ENCODE peak calls at places on chromosomes 4 and X, in nine cellular contexts. H is testis; Z is adipocyte; E is CD4-positive, alpha-beta memory T cell; A is aorta; U is mucosa of descending colon; B is neural progenitor cell; L is stomach; Q is psoas muscle. O is an unnamed sample.

GRCh38 chrX:75421688-75422087 is 101.1 kb downstream of the ZDHHC15 start:
- DNase-seq in H (no peak), Z (no peak), E (no peak), A (no peak), U (no peak), B (no peak), L (no peak), Q (no peak), O (no peak)

GRCh38 chrX:119605739-119606507 is at the start of gene NKRF:
- DNase-seq in H (peak; percentile 94), Z (peak; percentile 94), E (peak; percentile 94), A (peak; percentile 96), U (peak; percentile 95), B (peak; percentile 92), L (peak; percentile 93), Q (peak; percentile 92), O (peak; percentile 92)

GRCh38 chrX:1099146-1099770 is 113.2 kb downstream of the CRLF2 start:
- DNase-seq in H (no peak), Z (no peak), E (no peak), A (peak; percentile 55), U (no peak), B (no peak), L (no peak), Q (no peak), O (peak; percentile 23)

GRCh38 chrX:135931644-135932487 is 38.4 kb downstream of the SAGE1 start:
- DNase-seq in H (peak; percentile 54), Z (peak; percentile 66), E (no peak), A (no peak), U (peak; percentile 53), B (peak; percentile 64), L (peak; percentile 64), Q (peak; percentile 25), O (peak; percentile 63)

GRCh38 chr4:41569957-41570356 is 32.0 kb downstream of the LIMCH1 start:
- DNase-seq in H (no peak), Z (no peak), E (no peak), A (no peak), U (no peak), B (peak; percentile 8), L (no peak), Q (peak; percentile 14), O (no peak)

GRCh38 chrX:15356444-15356843 is 21.1 kb upstream of the PIGA start:
- DNase-seq in H (no peak), Z (peak; percentile 83), E (no peak), A (no peak), U (no peak), B (no peak), L (no peak), Q (no peak), O (no peak)

GRCh38 chr4:23038626-23039245 is 346.0 kb downstream of the GBA3 start:
- DNase-seq in H (no peak), Z (no peak), E (no peak), A (no peak), U (no peak), B (no peak), L (no peak), Q (no peak), O (no peak)

GRCh38 chrX:56729152-56729557 is at the start of gene NBDY:
- DNase-seq in H (peak; percentile 77), Z (peak; percentile 65), E (peak; percentile 62), A (peak; percentile 75), U (peak; percentile 61), B (peak; percentile 62), L (peak; percentile 33), Q (peak; percentile 16), O (peak; percentile 23)

GRCh38 chr4:144615182-144615581 is 30.8 kb upstream of the HHIP start:
- DNase-seq in H (no peak), Z (no peak), E (no peak), A (no peak), U (no peak), B (no peak), L (no peak), Q (no peak), O (no peak)

GRCh38 chr4:98204236-98204553 is 57.0 kb upstream of the RAP1GDS1 start:
- DNase-seq in H (no peak), Z (no peak), E (no peak), A (no peak), U (no peak), B (no peak), L (no peak), Q (no peak), O (no peak)

GRCh38 chrX:108323751-108324150 is 114.5 kb downstream of the COL4A6 start:
- DNase-seq in H (no peak), Z (peak; percentile 21), E (no peak), A (no peak), U (no peak), B (no peak), L (no peak), Q (no peak), O (no peak)

GRCh38 chr4:101393256-101393655 is 45.9 kb upstream of the PPP3CA start:
- DNase-seq in H (no peak), Z (peak; percentile 59), E (no peak), A (no peak), U (no peak), B (no peak), L (no peak), Q (no peak), O (no peak)

GRCh38 chr4:19711871-19712270 is 539.8 kb upstream of the SLIT2 start:
- DNase-seq in H (no peak), Z (peak; percentile 48), E (no peak), A (no peak), U (no peak), B (no peak), L (no peak), Q (no peak), O (no peak)

GRCh38 chrX:101430457-101431078 is 22.5 kb downstream of the HNRNPH2 start:
- DNase-seq in H (no peak), Z (no peak), E (no peak), A (no peak), U (no peak), B (no peak), L (no peak), Q (no peak), O (no peak)

GRCh38 chrX:119784747-119785446 is 6.5 kb downstream of the RPL39 start:
- DNase-seq in H (peak; percentile 33), Z (peak; percentile 51), E (peak; percentile 59), A (no peak), U (peak; percentile 49), B (peak; percentile 24), L (peak; percentile 44), Q (no peak), O (no peak)

GRCh38 chr4:95867919-95868318 is 28.0 kb downstream of the PDHA2 start:
- DNase-seq in H (no peak), Z (peak; percentile 31), E (no peak), A (no peak), U (no peak), B (peak; percentile 36), L (no peak), Q (no peak), O (no peak)

GRCh38 chr4:166121897-166122296 is 248.9 kb downstream of the TLL1 start:
- DNase-seq in H (no peak), Z (peak; percentile 51), E (no peak), A (no peak), U (no peak), B (no peak), L (no peak), Q (no peak), O (no peak)

GRCh38 chrX:37776987-37777325 is 2.9 kb upstream of the CYBB start:
- DNase-seq in H (no peak), Z (no peak), E (no peak), A (no peak), U (no peak), B (no peak), L (no peak), Q (no peak), O (no peak)

GRCh38 chr4:13539721-13540445 is 4.4 kb downstream of the NKX3-2 start:
- DNase-seq in H (no peak), Z (no peak), E (no peak), A (no peak), U (no peak), B (no peak), L (no peak), Q (no peak), O (no peak)

GRCh38 chr4:89469512-89469911 is 161.9 kb upstream of the GPRIN3 start:
- DNase-seq in H (no peak), Z (peak; percentile 9), E (no peak), A (no peak), U (no peak), B (no peak), L (no peak), Q (no peak), O (no peak)

GRCh38 chr4:5922556-5922955 is 29.7 kb upstream of the CRMP1 start:
- DNase-seq in H (no peak), Z (no peak), E (no peak), A (no peak), U (no peak), B (no peak), L (no peak), Q (no peak), O (no peak)
- H3K4me1 ChIP-seq in H (no peaks in the 10 kb centered on the region), Z (no peaks in the 10 kb centered on the region), E (no peaks in the 10 kb centered on the region), A (no peaks in the 10 kb centered on the region), U (no peaks in the 10 kb centered on the region), B (peaks cover 10% of the 10 kb centered on the region), L (no peaks in the 10 kb centered on the region), Q (no peaks in the 10 kb centered on the region), O (no peaks in the 10 kb centered on the region)

DNA sequence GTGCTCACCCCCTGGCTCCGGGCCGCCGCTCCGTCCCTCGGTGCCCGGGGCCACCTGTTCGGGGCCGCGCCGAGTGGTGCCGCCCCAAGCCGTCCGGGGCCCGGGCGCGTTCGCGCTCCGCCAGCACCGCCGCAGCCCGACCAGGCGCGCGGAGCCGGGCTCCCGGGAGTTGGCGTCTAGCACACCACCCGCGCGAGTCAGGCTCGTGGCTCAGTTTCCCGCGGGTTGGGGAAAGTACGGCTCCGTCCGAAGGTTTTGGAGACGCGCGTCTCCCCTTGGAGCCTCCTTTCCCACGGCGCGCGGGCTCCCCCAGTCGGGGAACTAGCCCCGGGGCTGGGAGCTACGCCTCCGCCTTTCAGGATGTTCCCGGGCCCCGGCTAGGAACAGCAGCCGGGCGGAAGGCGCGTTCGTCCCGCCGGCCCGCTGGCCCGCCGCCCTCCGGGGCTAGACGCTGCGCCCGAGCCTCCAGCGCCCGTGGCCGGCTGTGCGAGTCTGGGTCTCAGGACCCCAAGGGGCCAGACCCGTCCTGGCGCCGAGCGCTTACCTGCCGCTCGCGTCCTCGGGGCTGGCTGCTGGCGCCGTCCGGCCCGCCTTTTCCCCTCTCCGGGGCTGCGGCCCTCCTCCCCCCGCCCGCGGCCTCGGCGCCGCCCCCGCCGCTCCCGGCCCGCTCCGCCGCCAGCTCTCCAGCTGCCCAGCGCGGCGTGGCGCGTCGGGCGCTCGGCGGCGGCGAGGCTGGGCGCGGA is at the start of gene ADGRG2:
- DNase-seq in H (peak; percentile 13), Z (peak; percentile 49), E (no peak), A (peak; percentile 85), U (peak; percentile 18), B (peak; percentile 68), L (peak; percentile 56), Q (peak; percentile 47), O (peak; percentile 76)
- H3K4me3 ChIP-seq in H (peak within 1 kb of the TSS; percentile 49), Z (peak within 1 kb of the TSS; percentile 61), E (no peak within 1 kb of the TSS), A (peak within 1 kb of the TSS; percentile 47), U (no peak within 1 kb of the TSS), B (peak within 1 kb of the TSS; percentile 54), L (peak within 1 kb of the TSS; percentile 43), Q (peak within 1 kb of the TSS; percentile 59), O (peak within 1 kb of the TSS; percentile 37)

GRCh38 chr4:2935762-2936743 is 27.2 kb downstream of the NOP14 start:
- DNase-seq in H (peak; percentile 11), Z (no peak), E (peak; percentile 90), A (peak; percentile 67), U (no peak), B (peak; percentile 75), L (peak; percentile 27), Q (no peak), O (peak; percentile 41)
- H3K36me3 ChIP-seq in H (no peaks in the 10 kb centered on the region), Z (peaks cover 51% of the 10 kb centered on the region), E (peaks cover 25% of the 10 kb centered on the region), A (no peaks in the 10 kb centered on the region), U (peaks cover 3% of the 10 kb centered on the region), B (no peaks in the 10 kb centered on the region), L (peaks cover 41% of the 10 kb centered on the region), Q (peaks cover 45% of the 10 kb centered on the region), O (no peaks in the 10 kb centered on the region)

GRCh38 chr4:102687373-102687981 is 73.3 kb downstream of the MANBA start:
- DNase-seq in H (no peak), Z (no peak), E (no peak), A (no peak), U (no peak), B (no peak), L (no peak), Q (no peak), O (no peak)
- H3K4me1 ChIP-seq in H (no peaks in the 10 kb centered on the region), Z (peaks cover 6% of the 10 kb centered on the region), E (no peaks in the 10 kb centered on the region), A (no peaks in the 10 kb centered on the region), U (no peaks in the 10 kb centered on the region), B (no peaks in the 10 kb centered on the region), L (no peaks in the 10 kb centered on the region), Q (no peaks in the 10 kb centered on the region), O (no peaks in the 10 kb centered on the region)

O was measured in right lobe of liver.